ENCODE peak calls at places on chromosomes 11 and 22, in six cellular contexts. D is SK-N-SH, K is MM.1S, G is hepatocyte, R is GM23248, P is HCT116. W is an unnamed sample.
A peak's percentile ranks its signal among the peaks of the same experiment; 100 is the strongest.

GRCh38 chr11:36792870-36793541 is 195.0 kb upstream of the RAG2 start:
- DNase-seq in P (no peak), G (no peak), R (no peak), K (no peak), D (no peak), W (no peak)

GRCh38 chr22:47048123-47049077 is 285.9 kb downstream of the TBC1D22A start:
- DNase-seq in K (no peak), R (no peak), D (no peak), G (no peak), P (no peak), W (no peak)

GRCh38 chr11:65506770-65507485 is 8.1 kb downstream of the MALAT1 start:
- DNase-seq in R (peak; percentile 85), K (peak; percentile 78), D (no peak), P (peak; percentile 91), G (peak; percentile 93), W (peak; percentile 56)

GRCh38 chr11:16898274-16898985 is 115.8 kb downstream of the PLEKHA7 start:
- DNase-seq in R (no peak), P (no peak), D (no peak), G (no peak), K (no peak), W (no peak)

GRCh38 chr11:119533931-119534694 is 111.1 kb upstream of the THY1 start:
- DNase-seq in R (peak; percentile 80), G (peak; percentile 87), D (peak; percentile 81), K (peak; percentile 44), P (peak; percentile 38), W (peak; percentile 85)

GRCh38 chr11:90646266-90646665 is 423.4 kb upstream of the CHORDC1 start:
- DNase-seq in P (no peak), G (no peak), R (no peak), K (no peak), D (no peak), W (peak; percentile 24)

GRCh38 chr22:21633481-21633880 is 921 bp downstream of the CCDC116 start:
- DNase-seq in G (no peak), P (no peak), D (no peak), K (no peak), R (peak; percentile 22), W (no peak)

GRCh38 chr11:17188675-17189074 is 19.1 kb downstream of the PIK3C2A start:
- DNase-seq in P (no peak), K (no peak), D (no peak), R (no peak), G (no peak), W (no peak)

GRCh38 chr11:96339704-96340554 is 3.1 kb downstream of the MAML2 start:
- DNase-seq in D (no peak), P (no peak), G (no peak), R (peak; percentile 69), K (no peak), W (no peak)

GRCh38 chr11:93623179-93623578 is 38.3 kb upstream of the CEP295 start:
- DNase-seq in R (no peak), D (no peak), G (peak; percentile 19), K (peak; percentile 69), P (no peak), W (no peak)

GRCh38 chr22:32823024-32823730 is 21.7 kb downstream of the TIMP3 start:
- DNase-seq in D (peak; percentile 59), P (peak; percentile 43), G (peak; percentile 76), R (no peak), K (no peak), W (peak; percentile 29)

GRCh38 chr22:27851974-27852713 is 50.6 kb upstream of the MN1 start:
- DNase-seq in R (peak; percentile 37), G (no peak), K (no peak), P (no peak), D (peak; percentile 74), W (no peak)

GRCh38 chr11:10298342-10298741 is 4.3 kb upstream of the SBF2 start:
- DNase-seq in G (no peak), R (peak; percentile 79), K (peak; percentile 72), P (no peak), D (no peak), W (peak; percentile 84)

GRCh38 chr11:102323542-102324261 is 6.4 kb downstream of the BIRC3 start:
- DNase-seq in P (no peak), K (no peak), G (no peak), D (no peak), R (peak; percentile 79), W (peak; percentile 71)

GRCh38 chr22:28899199-28899853 is 16.0 kb downstream of the ZNRF3 start:
- DNase-seq in K (no peak), G (no peak), D (no peak), P (no peak), R (no peak), W (no peak)

GRCh38 chr11:58647141-58647699 is 24.8 kb downstream of the CNTF start:
- DNase-seq in R (no peak), P (no peak), K (peak; percentile 82), D (no peak), G (no peak), W (no peak)

GRCh38 chr11:107218123-107219084 is 200.1 kb upstream of the GUCY1A2 start:
- DNase-seq in R (peak; percentile 1), G (peak; percentile 19), D (no peak), K (no peak), P (no peak), W (no peak)

GRCh38 chr22:23608583-23608982 is 23.5 kb downstream of the DRICH1 start:
- DNase-seq in R (peak; percentile 48), D (no peak), K (no peak), G (peak; percentile 59), P (no peak), W (peak; percentile 4)

GRCh38 chr11:59259047-59259446 is 46.3 kb upstream of the MPEG1 start:
- DNase-seq in P (no peak), K (no peak), R (no peak), D (no peak), G (no peak), W (no peak)

GRCh38 chr11:16155448-16155847 is 200.9 kb downstream of the SOX6 start:
- DNase-seq in R (no peak), D (no peak), G (no peak), K (no peak), P (no peak), W (peak; percentile 4)

GRCh38 chr11:65211293-65212105 is 29.8 kb downstream of the CAPN1 start:
- DNase-seq in K (no peak), G (no peak), R (no peak), P (no peak), D (no peak), W (no peak)

GRCh38 chr11:123062892-123063395 is 1.0 kb upstream of the HSPA8 start:
- DNase-seq in D (no peak), K (no peak), R (peak; percentile 73), G (no peak), P (no peak), W (peak; percentile 33)

GRCh38 chr11:74579577-74580270 is 12.7 kb upstream of the POLD3 start:
- DNase-seq in P (no peak), K (no peak), G (no peak), R (no peak), D (no peak), W (no peak)
- TF ChIP-seq EZH2phosphoT487 in P (no peak), K (no peak), G (no peak), R (no peak), D (no peak), W (no peak)

DNA sequence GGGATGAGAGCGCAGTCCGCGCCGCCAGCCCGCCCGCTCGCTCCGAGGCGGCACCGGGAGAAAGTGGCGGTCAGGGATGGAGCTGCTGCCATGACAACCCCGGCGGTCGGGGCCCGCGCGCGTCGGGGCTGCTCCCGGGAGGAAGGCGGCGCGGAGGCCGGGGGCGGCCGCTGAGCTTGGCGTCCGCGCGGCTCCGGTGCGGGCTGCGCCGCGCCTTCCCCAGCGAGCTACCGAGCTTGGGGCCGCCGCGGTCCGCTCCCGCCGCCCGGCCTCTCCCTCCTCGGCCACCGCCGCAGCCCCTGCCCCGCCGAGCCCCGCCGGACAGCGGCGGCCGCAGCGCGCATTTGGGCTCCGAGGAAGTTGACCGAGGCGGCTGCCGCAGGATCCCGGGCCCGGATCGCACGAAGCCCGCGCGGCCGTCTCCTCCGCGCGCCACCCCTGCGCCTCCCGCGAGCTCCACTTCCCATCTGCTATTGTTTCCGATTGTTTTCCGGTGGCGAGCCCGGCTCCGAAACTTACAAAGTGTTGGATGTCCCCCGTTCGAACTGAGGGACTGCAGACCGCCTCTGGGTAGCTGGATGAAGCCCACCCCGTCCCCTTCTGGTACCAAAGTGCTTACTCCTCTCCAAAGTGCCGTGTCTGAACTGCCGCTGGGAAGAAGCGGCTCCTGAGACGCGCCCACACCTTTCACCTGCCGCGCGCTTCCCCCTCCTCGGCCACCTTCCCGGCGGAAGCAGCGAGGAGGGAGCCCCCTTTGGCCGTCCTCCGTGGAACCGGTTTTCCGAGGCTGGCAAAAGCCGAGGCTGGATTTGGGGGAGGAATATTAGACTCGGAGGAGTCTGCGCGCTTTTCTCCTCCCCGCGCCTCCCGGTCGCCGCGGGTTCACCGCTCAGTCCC is 540.3 kb downstream of the NTM start:
- DNase-seq in K (no peak), D (peak; percentile 73), P (no peak), R (peak; percentile 77), G (peak; percentile 23), W (no peak)
- H2AFZ ChIP-seq in K (no peak overlapping the region), D (peak overlapping the region; percentile 86), P (no peak overlapping the region), R (peak overlapping the region; percentile 91), G (peak overlapping the region; percentile 37), W (no peak overlapping the region)

DNA sequence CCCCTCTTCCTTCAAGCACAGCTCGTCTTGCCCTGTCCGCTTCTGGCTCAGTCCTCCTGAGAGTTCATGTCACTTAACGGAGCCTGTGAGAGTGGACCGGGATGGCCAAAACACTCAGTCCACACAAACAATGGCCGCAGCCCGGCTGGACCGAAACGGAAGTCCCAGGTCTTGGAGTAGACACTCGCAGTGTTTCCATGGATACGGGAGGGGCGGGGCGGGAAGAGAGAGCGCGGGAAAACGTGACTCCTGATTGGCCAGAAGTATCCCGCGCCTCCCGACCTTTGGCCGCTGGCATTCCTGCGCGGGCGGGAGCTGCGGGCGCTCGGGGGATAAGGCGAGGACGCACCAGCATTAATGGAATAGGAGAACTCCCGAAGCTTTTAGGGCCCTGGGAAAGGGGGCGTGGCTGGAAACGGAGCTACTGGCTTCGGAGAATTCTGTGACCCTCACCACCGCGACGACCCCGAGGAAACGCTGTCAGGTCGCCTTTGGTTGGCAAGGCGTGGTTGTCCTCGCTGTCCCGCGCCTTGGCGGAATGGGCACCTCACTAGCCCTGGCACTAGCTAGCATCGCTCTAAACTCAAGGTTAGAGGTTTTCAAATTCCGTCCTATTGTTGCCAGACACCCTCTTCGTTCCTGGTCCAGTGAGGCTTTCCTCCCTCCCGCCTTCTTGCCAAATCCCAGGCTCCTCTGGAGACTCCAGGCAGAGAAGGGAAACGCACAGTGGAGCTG is at the start of the genes NLRP14 and ZNF214:
- DNase-seq in K (peak; percentile 26), G (peak; percentile 96), P (peak; percentile 75), R (peak; percentile 97), D (peak; percentile 92), W (peak; percentile 87)
- H3K27ac ChIP-seq in K (no peak within 1 kb of the TSS), G (peak within 1 kb of the TSS; percentile 82), P (no peak within 1 kb of the TSS), R (peak within 1 kb of the TSS; percentile 76), D (peak within 1 kb of the TSS; percentile 83), W (no peak within 1 kb of the TSS)

GRCh38 chr11:84580338-84580737 is 1046.8 kb downstream of the DLG2 start:
- DNase-seq in G (no peak), D (no peak), K (no peak), R (no peak), P (no peak), W (no peak)

GRCh38 chr11:84583106-84583505 is 1044.0 kb downstream of the DLG2 start:
- DNase-seq in P (no peak), D (no peak), R (no peak), K (no peak), G (no peak), W (no peak)

DNA sequence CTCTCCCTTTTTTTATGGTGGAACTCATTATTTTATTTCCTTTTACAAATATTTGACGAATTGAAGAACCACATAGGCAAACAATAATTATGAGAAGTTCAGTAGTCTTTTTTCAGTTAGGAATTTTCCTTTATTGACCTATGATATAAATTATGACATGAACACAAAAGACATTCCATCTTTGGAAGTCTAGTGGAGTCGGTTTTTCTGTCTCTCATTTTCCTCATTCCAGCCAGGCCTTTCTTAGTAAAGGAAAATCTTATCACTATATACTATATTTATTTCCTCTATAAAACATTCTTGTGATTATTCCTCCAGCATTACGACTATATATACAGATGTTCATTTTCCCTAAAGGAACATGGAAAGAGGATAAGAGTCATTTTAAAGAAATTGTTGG is 1046.1 kb downstream of the DLG2 start:
- DNase-seq in D (no peak), G (no peak), R (no peak), P (no peak), K (no peak), W (no peak)
- TF ChIP-seq EZH2phosphoT487 in D (no peak), G (no peak), R (no peak), P (no peak), K (no peak), W (no peak)